ENCODE peak calls at places on chromosomes 1 and 21, in ten cellular contexts. C is glutamatergic neuron; V is stimulated activated CD8-positive, alpha-beta memory T cell treated with anti-CD3 and anti-CD28 coated beads, Interleukin-15, amount 100 ng/mL, for 1 hour; J is NCI-H1417; O is stimulated activated CD4-positive, alpha-beta T cell treated with anti-CD3 and anti-CD28 coated beads, Interleukin-2, amount 100 ng/mL, for 24 hours; W is CD8-positive, alpha-beta memory T cell; R is activated T-cell treated with anti-CD3 and anti-CD28 coated beads for 24 hours; E is kidney epithelial cell; M is A673; A is natural killer cell treated with Interleukin-12 subunit alpha and Interleukin-12 subunit beta and Interleukin-15 and Interleukin-18, amount 100 ng/mL, for 72 hours. G is an unnamed sample.
A peak's percentile ranks its signal among the peaks of the same experiment; 100 is the strongest.

GRCh38 chr21:14900611-14901010 is 164.2 kb downstream of the NRIP1 start:
- DNase-seq in A (no peak), O (no peak), J (no peak), R (no peak), M (no peak), E (no peak), W (no peak), C (no peak), V (no peak), G (no peak)

GRCh38 chr1:10776206-10776905 is 20.1 kb downstream of the CASZ1 start:
- DNase-seq in M (no peak), J (peak; percentile 72), O (no peak), E (no peak), V (no peak), C (no peak), W (no peak), A (peak; percentile 54), R (no peak), G (no peak)

GRCh38 chr1:171754381-171754705 is 12.5 kb upstream of the VAMP4 start:
- DNase-seq in A (no peak), W (no peak), V (no peak), M (no peak), C (no peak), R (no peak), E (no peak), O (no peak), J (no peak), G (peak; percentile 59)

GRCh38 chr1:31063636-31064035 is 1.9 kb downstream of the PUM1 start:
- DNase-seq in V (no peak), C (no peak), J (no peak), W (no peak), A (no peak), E (no peak), R (no peak), O (no peak), M (no peak), G (no peak)

GRCh38 chr21:41750532-41751151 is 16.2 kb downstream of the RIPK4 start:
- DNase-seq in J (no peak), M (peak; percentile 65), O (no peak), V (no peak), E (no peak), A (no peak), W (no peak), C (no peak), R (no peak), G (no peak)

GRCh38 chr1:942411-942821 is 16.6 kb downstream of the NOC2L start:
- DNase-seq in J (peak; percentile 81), E (no peak), A (no peak), V (no peak), O (no peak), W (no peak), C (peak; percentile 77), R (no peak), M (peak; percentile 64), G (no peak)

GRCh38 chr1:219417610-219418009 is 195.3 kb downstream of the ZC3H11B start:
- DNase-seq in R (no peak), O (no peak), W (no peak), C (no peak), M (no peak), V (no peak), E (no peak), J (no peak), A (no peak), G (no peak)

GRCh38 chr1:7042322-7043231 is 257.3 kb downstream of the CAMTA1 start:
- DNase-seq in A (peak; percentile 45), C (no peak), R (no peak), M (peak; percentile 41), J (peak; percentile 25), W (no peak), V (no peak), O (no peak), E (no peak), G (no peak)

GRCh38 chr1:160429702-160430535 is 29.6 kb downstream of the VANGL2 start:
- DNase-seq in E (no peak), V (no peak), J (no peak), C (no peak), R (no peak), W (peak; percentile 11), A (no peak), M (no peak), O (no peak), G (no peak)

GRCh38 chr1:107530543-107530942 is 389.7 kb downstream of the NTNG1 start:
- DNase-seq in C (no peak), E (no peak), R (no peak), M (no peak), W (no peak), O (no peak), A (no peak), J (no peak), V (no peak), G (peak; percentile 12)

GRCh38 chr1:225534135-225534534 is 106.3 kb upstream of the LBR start:
- DNase-seq in V (no peak), W (no peak), M (peak; percentile 48), O (no peak), A (no peak), C (no peak), E (no peak), R (no peak), J (no peak), G (no peak)

GRCh38 chr1:119816407-119816806 is 5.1 kb upstream of the REG4 start:
- DNase-seq in O (no peak), M (peak; percentile 75), W (no peak), V (no peak), J (no peak), R (no peak), E (peak; percentile 56), C (no peak), A (no peak), G (no peak)

GRCh38 chr1:41666991-41667631 is 182.6 kb upstream of the EDN2 start:
- DNase-seq in O (peak; percentile 73), R (peak; percentile 63), V (no peak), C (no peak), J (no peak), E (no peak), W (peak; percentile 35), M (no peak), A (no peak), G (no peak)

GRCh38 chr1:81731989-81732388 is 68.7 kb upstream of the ADGRL2 start:
- DNase-seq in V (no peak), W (no peak), M (no peak), R (no peak), O (no peak), A (no peak), C (no peak), J (no peak), E (peak; percentile 4), G (no peak)

GRCh38 chr1:3895279-3895950 is 4.7 kb downstream of the C1orf174 start:
- DNase-seq in A (no peak), C (no peak), O (no peak), M (no peak), R (no peak), W (no peak), E (no peak), V (no peak), J (no peak), G (no peak)

GRCh38 chr1:28290851-28291250 is 31.5 kb downstream of the SESN2 start:
- DNase-seq in C (no peak), E (no peak), O (no peak), M (no peak), R (no peak), V (no peak), W (no peak), J (no peak), A (no peak), G (no peak)

GRCh38 chr1:109919271-109919670 is 8.6 kb downstream of the CSF1 start:
- DNase-seq in E (no peak), C (no peak), R (no peak), A (no peak), J (no peak), W (no peak), V (no peak), M (no peak), O (no peak), G (no peak)